ENCODE peak calls at places on chromosomes 5 and 9, in five cellular contexts. B, G, P, C and K are unnamed samples.

GRCh38 chr5:17340816-17341215 is 123.4 kb downstream of the BASP1 start:
- DNase-seq in G (no peak), C (no peak), B (no peak), P (no peak), K (no peak)

GRCh38 chr5:135750506-135750905 is 84.0 kb upstream of the SLC25A48 start:
- DNase-seq in C (no peak), P (no peak), G (no peak), B (no peak), K (no peak)

GRCh38 chr5:129387944-129388343 is 72.2 kb upstream of the ADAMTS19 start:
- DNase-seq in C (no peak), G (no peak), B (no peak), P (no peak), K (no peak)

GRCh38 chr5:39992617-39993203 is 567.9 kb upstream of the DAB2 start:
- DNase-seq in P (no peak), C (no peak), B (no peak), G (no peak), K (no peak)

GRCh38 chr9:31996331-31996730 is 388.1 kb upstream of the ACO1 start:
- DNase-seq in P (no peak), B (no peak), G (no peak), C (no peak), K (no peak)

GRCh38 chr9:20898885-20899554 is 132.4 kb downstream of the HACD4 start:
- DNase-seq in C (no peak), P (no peak), G (no peak), B (no peak), K (no peak)

GRCh38 chr5:4738298-4738697 is 401.8 kb upstream of the ADAMTS16 start:
- DNase-seq in C (no peak), B (no peak), G (no peak), P (no peak), K (no peak)

GRCh38 chr9:24614070-24614469 is 68.4 kb upstream of the IZUMO3 start:
- DNase-seq in P (no peak), B (no peak), C (no peak), G (peak; percentile 3), K (no peak)

GRCh38 chr9:127735530-127736176 is 559 bp upstream of the TOR2A start:
- DNase-seq in G (peak; percentile 36), B (no peak), P (no peak), C (no peak), K (no peak)

GRCh38 chr9:121372563-121373400 is 2.7 kb upstream of the STOM start:
- DNase-seq in G (no peak), C (peak; percentile 57), B (no peak), P (no peak), K (no peak)

GRCh38 chr9:127148014-127148413 is 25.6 kb upstream of the ANGPTL2 start:
- DNase-seq in C (no peak), P (no peak), G (no peak), B (no peak), K (no peak)

GRCh38 chr5:149581192-149581861 is at the start of gene ARHGEF37:
- DNase-seq in G (peak; percentile 60), B (peak; percentile 34), C (no peak), P (peak; percentile 13), K (no peak)

GRCh38 chr5:2704806-2705645 is 46.5 kb downstream of the IRX2 start:
- DNase-seq in B (no peak), G (no peak), P (no peak), C (no peak), K (no peak)
- TF ChIP-seq CTCF in B (no peak), G (no peak), P (no peak), C (no peak), K (no peak)

GRCh38 chr5:115348175-115348574 is 51.7 kb upstream of the CCDC112 start:
- DNase-seq in P (no peak), C (no peak), G (no peak), B (no peak), K (no peak)

GRCh38 chr5:115342593-115343377 is 46.3 kb upstream of the CCDC112 start:
- DNase-seq in C (no peak), P (no peak), B (no peak), G (no peak), K (no peak)

GRCh38 chr5:115343855-115344254 is 47.4 kb upstream of the CCDC112 start:
- DNase-seq in B (no peak), G (no peak), P (no peak), C (peak; percentile 30), K (no peak)

GRCh38 chr5:115349001-115349817 is 52.8 kb upstream of the CCDC112 start:
- DNase-seq in B (no peak), C (peak; percentile 49), G (no peak), P (no peak), K (no peak)

GRCh38 chr5:115345344-115345743 is 48.9 kb upstream of the CCDC112 start:
- DNase-seq in B (no peak), C (no peak), P (no peak), G (no peak), K (no peak)
- TF ChIP-seq CTCF in B (no peak), C (no peak), P (no peak), G (no peak), K (no peak)

GRCh38 chr5:122076023-122076422 is 2.0 kb downstream of the LOX start:
- DNase-seq in G (no peak), B (no peak), C (no peak), P (no peak), K (no peak)

GRCh38 chr5:122078116-122078865 is at the start of gene LOX:
- DNase-seq in P (peak; percentile 30), G (peak; percentile 37), B (no peak), C (peak; percentile 94), K (no peak)

GRCh38 chr5:122077451-122078115 is 476 bp downstream of the LOX start:
- DNase-seq in B (no peak), G (peak; percentile 36), C (no peak), P (peak; percentile 26), K (no peak)

GRCh38 chr5:122073864-122074263 is 4.2 kb downstream of the LOX start:
- DNase-seq in C (no peak), P (no peak), G (no peak), B (no peak), K (no peak)

GRCh38 chr5:122076669-122077450 is 1.2 kb downstream of the LOX start:
- DNase-seq in G (peak; percentile 86), C (peak; percentile 52), P (peak; percentile 70), B (no peak), K (no peak)
- TF ChIP-seq CTCF in G (peak; percentile 73), C (peak; percentile 91), P (peak; percentile 83), B (no peak), K (peak; percentile 47)

DNA sequence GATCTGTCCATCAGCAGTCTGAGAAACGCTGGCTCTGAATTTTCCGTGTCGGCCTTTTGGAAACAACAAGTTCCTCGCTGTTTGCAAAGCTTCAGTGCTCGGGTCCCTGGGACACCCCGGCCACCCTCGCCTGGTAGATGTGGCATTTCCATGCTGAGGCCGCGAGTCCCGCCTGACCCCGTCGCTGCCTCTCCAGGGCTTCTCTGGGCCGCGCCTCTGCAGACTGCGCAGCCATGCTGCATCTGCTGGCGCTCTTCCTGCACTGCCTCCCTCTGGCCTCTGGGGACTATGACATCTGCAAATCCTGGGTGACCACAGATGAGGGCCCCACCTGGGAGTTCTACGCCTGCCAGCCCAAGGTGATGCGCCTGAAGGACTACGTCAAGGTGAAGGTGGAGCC is 4.7 kb downstream of the NTNG2 start:
- DNase-seq in C (no peak), G (no peak), P (no peak), B (no peak), K (no peak)
- TF ChIP-seq CTCF in C (no peak), G (no peak), P (peak; percentile 45), B (no peak), K (peak; percentile 45)

GRCh38 chr5:127562252-127562651 is 44.8 kb downstream of the PRRC1 start:
- DNase-seq in B (no peak), G (peak; percentile 17), P (peak; percentile 8), C (no peak), K (no peak)
- TF ChIP-seq CTCF in B (no peak), G (no peak), P (peak; percentile 46), C (peak; percentile 12), K (peak; percentile 29)

DNA sequence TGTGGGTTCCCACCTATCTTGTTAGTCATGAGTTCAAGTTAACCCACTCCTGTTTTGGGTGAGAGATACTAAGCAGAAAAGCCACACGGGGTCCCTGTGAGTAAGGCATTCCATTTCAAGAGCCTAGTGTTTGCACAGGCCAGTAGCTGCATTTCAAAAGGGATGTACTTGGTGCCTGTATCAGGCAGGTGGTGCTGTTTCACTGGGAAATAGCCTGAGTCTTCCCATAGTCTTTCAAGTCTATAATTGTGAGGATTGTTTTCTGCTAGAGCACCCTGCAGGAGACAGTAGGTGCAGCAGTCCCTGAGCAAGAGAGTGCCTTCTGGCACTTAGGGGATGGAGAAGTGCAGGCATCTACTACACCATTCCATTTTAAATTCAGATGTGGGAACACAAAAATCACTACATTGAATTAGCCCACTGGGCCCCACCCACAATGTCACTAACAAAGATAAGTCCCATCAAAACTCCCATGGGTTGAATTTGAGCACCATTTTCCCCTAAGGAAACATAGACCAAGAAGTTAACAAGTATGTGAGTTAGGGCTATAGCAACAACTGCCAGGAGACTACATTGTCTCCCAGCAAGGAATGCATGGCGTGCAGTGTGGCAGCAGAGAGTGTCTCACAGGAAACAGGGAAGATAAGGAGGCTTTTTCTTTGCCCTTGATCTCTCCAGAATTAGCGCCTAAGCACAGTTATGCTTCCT is 263.2 kb downstream of the COX7C start:
- DNase-seq in P (peak; percentile 18), G (peak; percentile 54), C (peak; percentile 57), B (no peak), K (no peak)
- TF ChIP-seq CTCF in P (peak; percentile 80), G (peak; percentile 61), C (peak; percentile 89), B (no peak), K (peak; percentile 38)

DNA sequence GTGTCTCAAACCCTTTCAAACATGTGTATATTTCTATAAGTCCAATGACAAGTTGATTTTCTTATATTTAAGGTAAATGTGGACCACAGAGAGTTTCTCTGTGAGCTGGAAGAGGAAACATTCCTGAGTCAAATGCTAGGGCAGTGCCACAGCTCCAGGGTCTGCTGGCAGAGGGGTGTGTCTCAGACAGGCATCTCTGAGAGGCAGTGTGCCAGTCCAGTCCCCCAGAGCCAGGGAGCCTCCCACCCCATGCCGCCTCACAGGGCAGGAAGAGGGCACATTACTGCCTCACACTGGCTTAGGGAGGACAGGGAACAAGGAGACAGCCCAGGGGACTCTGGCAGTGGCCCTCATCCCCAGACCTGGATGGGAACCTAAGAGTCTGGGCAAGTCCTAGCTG is 120.2 kb downstream of the TENT4A start:
- DNase-seq in G (no peak), B (no peak), C (no peak), P (no peak), K (no peak)
- TF ChIP-seq CTCF in G (no peak), B (no peak), C (no peak), P (no peak), K (no peak)

DNA sequence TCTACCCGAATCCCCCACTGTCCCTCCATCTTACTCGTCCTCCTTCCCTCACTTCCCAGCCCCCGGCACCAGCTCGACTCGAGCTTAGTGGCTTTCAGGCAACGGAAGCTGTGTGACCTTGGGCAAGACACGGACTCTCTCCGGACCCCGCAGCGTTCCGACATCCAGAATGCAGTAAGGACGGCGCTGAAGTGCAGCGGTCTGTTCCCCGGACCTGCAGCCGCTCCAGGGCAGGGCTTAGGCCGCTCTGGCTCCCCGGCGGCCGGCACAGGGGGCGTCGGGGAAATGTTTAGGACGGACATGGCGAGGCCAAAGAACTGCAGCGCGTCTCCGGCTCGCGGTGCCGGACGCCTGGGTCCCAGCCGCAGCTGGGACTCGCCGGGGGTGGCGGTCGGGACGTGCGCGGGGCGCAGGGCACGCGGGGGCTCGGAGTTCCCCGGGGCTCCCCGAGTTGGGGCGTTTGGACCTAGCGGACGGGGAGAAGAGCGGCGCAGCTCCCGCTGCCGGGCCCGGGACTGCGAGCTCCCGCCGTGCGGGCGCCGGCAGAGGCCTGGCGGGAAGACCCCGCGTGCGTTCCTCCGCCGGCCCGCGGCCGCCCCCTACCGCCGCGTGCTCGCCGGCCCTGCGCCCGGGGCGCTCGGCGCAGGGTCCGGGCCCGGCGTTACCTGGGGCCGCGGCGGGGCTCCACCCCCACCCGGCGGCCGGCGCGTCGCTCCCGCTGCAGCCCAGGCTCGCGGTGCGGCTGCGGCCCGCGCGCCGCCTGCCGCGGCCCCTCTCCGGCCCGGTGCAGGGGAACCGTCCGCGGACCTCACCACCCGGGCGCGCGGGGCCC is 5.6 kb upstream of the RNF44 start:
- DNase-seq in C (no peak), P (peak; percentile 14), G (peak; percentile 40), B (no peak), K (no peak)
- TF ChIP-seq CTCF in C (no peak), P (peak; percentile 31), G (no peak), B (no peak), K (peak; percentile 13)